ENCODE peak calls at places on chromosome 2, in nine cellular contexts. One of them, this sample, is unnamed.

GRCh38 chr2:184780944-184781343 is 182.6 kb downstream of the ZNF804A start:
- DNase-seq in gastrocnemius medialis: no peak
- DNase-seq in NB4: no peak
- DNase-seq in cardiac muscle cell: peak; percentile 1
- DNase-seq in HFF-Myc: no peak
- DNase-seq in uterus: no peak
- DNase-seq in A549: no peak
- DNase-seq in PC-9: no peak
- DNase-seq in coronary artery: no peak
- DNase-seq in this sample: no peak

GRCh38 chr2:163553601-163554000 is 182.2 kb downstream of the FIGN start:
- DNase-seq in gastrocnemius medialis: no peak
- DNase-seq in NB4: no peak
- DNase-seq in cardiac muscle cell: no peak
- DNase-seq in HFF-Myc: peak; percentile 42
- DNase-seq in uterus: no peak
- DNase-seq in A549: no peak
- DNase-seq in PC-9: no peak
- DNase-seq in coronary artery: no peak
- DNase-seq in this sample: no peak

GRCh38 chr2:200702646-200703118 is 109.0 kb upstream of the BZW1 start:
- DNase-seq in gastrocnemius medialis: no peak
- DNase-seq in NB4: no peak
- DNase-seq in cardiac muscle cell: no peak
- DNase-seq in HFF-Myc: no peak
- DNase-seq in uterus: no peak
- DNase-seq in A549: no peak
- DNase-seq in PC-9: no peak
- DNase-seq in coronary artery: no peak
- DNase-seq in this sample: no peak

GRCh38 chr2:18178736-18179349 is 300.4 kb downstream of the KCNS3 start:
- DNase-seq in gastrocnemius medialis: no peak
- DNase-seq in NB4: peak; percentile 76
- DNase-seq in cardiac muscle cell: peak; percentile 71
- DNase-seq in HFF-Myc: peak; percentile 16
- DNase-seq in uterus: no peak
- DNase-seq in A549: peak; percentile 16
- DNase-seq in PC-9: no peak
- DNase-seq in coronary artery: no peak
- DNase-seq in this sample: peak; percentile 42

GRCh38 chr2:112290098-112290497 is 14.7 kb downstream of the ZC3H6 start:
- DNase-seq in gastrocnemius medialis: no peak
- DNase-seq in NB4: no peak
- DNase-seq in cardiac muscle cell: no peak
- DNase-seq in HFF-Myc: no peak
- DNase-seq in uterus: no peak
- DNase-seq in A549: no peak
- DNase-seq in PC-9: no peak
- DNase-seq in coronary artery: no peak
- DNase-seq in this sample: no peak

GRCh38 chr2:102119255-102119654 is 23.3 kb upstream of the IL1R1 start:
- DNase-seq in gastrocnemius medialis: no peak
- DNase-seq in NB4: no peak
- DNase-seq in cardiac muscle cell: peak; percentile 69
- DNase-seq in HFF-Myc: no peak
- DNase-seq in uterus: no peak
- DNase-seq in A549: no peak
- DNase-seq in PC-9: no peak
- DNase-seq in coronary artery: no peak
- DNase-seq in this sample: no peak

GRCh38 chr2:12501469-12502147 is 215.1 kb upstream of the TRIB2 start:
- DNase-seq in gastrocnemius medialis: peak; percentile 21
- DNase-seq in NB4: peak; percentile 65
- DNase-seq in cardiac muscle cell: no peak
- DNase-seq in HFF-Myc: no peak
- DNase-seq in uterus: peak; percentile 63
- DNase-seq in A549: no peak
- DNase-seq in PC-9: no peak
- DNase-seq in coronary artery: no peak
- DNase-seq in this sample: no peak

GRCh38 chr2:190628651-190629378 is 20.1 kb upstream of the NAB1 start:
- DNase-seq in gastrocnemius medialis: no peak
- DNase-seq in NB4: no peak
- DNase-seq in cardiac muscle cell: no peak
- DNase-seq in HFF-Myc: no peak
- DNase-seq in uterus: no peak
- DNase-seq in A549: no peak
- DNase-seq in PC-9: no peak
- DNase-seq in coronary artery: no peak
- DNase-seq in this sample: no peak

GRCh38 chr2:119083416-119083815 is 75.1 kb downstream of the C1QL2 start:
- DNase-seq in gastrocnemius medialis: no peak
- DNase-seq in NB4: no peak
- DNase-seq in cardiac muscle cell: no peak
- DNase-seq in HFF-Myc: no peak
- DNase-seq in uterus: no peak
- DNase-seq in A549: no peak
- DNase-seq in PC-9: no peak
- DNase-seq in coronary artery: no peak
- DNase-seq in this sample: no peak

GRCh38 chr2:240620859-240621258 is 4.4 kb upstream of the GPR35 start:
- DNase-seq in gastrocnemius medialis: no peak
- DNase-seq in NB4: no peak
- DNase-seq in cardiac muscle cell: no peak
- DNase-seq in HFF-Myc: no peak
- DNase-seq in uterus: no peak
- DNase-seq in A549: no peak
- DNase-seq in PC-9: no peak
- DNase-seq in coronary artery: no peak
- DNase-seq in this sample: no peak

GRCh38 chr2:147049888-147050446 is 794.9 kb upstream of the ACVR2A start:
- DNase-seq in gastrocnemius medialis: no peak
- DNase-seq in NB4: no peak
- DNase-seq in cardiac muscle cell: no peak
- DNase-seq in HFF-Myc: no peak
- DNase-seq in uterus: no peak
- DNase-seq in A549: no peak
- DNase-seq in PC-9: no peak
- DNase-seq in coronary artery: no peak
- DNase-seq in this sample: no peak

GRCh38 chr2:32836961-32837360 is 109.8 kb upstream of the LTBP1 start:
- DNase-seq in gastrocnemius medialis: no peak
- DNase-seq in NB4: no peak
- DNase-seq in cardiac muscle cell: no peak
- DNase-seq in HFF-Myc: no peak
- DNase-seq in uterus: no peak
- DNase-seq in A549: no peak
- DNase-seq in PC-9: no peak
- DNase-seq in coronary artery: no peak
- DNase-seq in this sample: no peak

GRCh38 chr2:183260527-183260926 is 136.3 kb downstream of the NUP35 start:
- DNase-seq in gastrocnemius medialis: no peak
- DNase-seq in NB4: no peak
- DNase-seq in cardiac muscle cell: no peak
- DNase-seq in HFF-Myc: no peak
- DNase-seq in uterus: no peak
- DNase-seq in A549: no peak
- DNase-seq in PC-9: no peak
- DNase-seq in coronary artery: no peak
- DNase-seq in this sample: no peak

GRCh38 chr2:189702071-189702470 is 27.6 kb downstream of the ANKAR start:
- DNase-seq in gastrocnemius medialis: no peak
- DNase-seq in NB4: peak; percentile 27
- DNase-seq in cardiac muscle cell: no peak
- DNase-seq in HFF-Myc: no peak
- DNase-seq in uterus: no peak
- DNase-seq in A549: no peak
- DNase-seq in PC-9: no peak
- DNase-seq in coronary artery: no peak
- DNase-seq in this sample: no peak

GRCh38 chr2:67463810-67464209 is 66.7 kb downstream of the ETAA1 start:
- DNase-seq in gastrocnemius medialis: peak; percentile 15
- DNase-seq in NB4: no peak
- DNase-seq in cardiac muscle cell: no peak
- DNase-seq in HFF-Myc: no peak
- DNase-seq in uterus: no peak
- DNase-seq in A549: no peak
- DNase-seq in PC-9: peak; percentile 98
- DNase-seq in coronary artery: no peak
- DNase-seq in this sample: no peak

GRCh38 chr2:230258483-230258882 is 32.9 kb downstream of the SP140 start:
- DNase-seq in gastrocnemius medialis: no peak
- DNase-seq in NB4: no peak
- DNase-seq in cardiac muscle cell: no peak
- DNase-seq in HFF-Myc: no peak
- DNase-seq in uterus: no peak
- DNase-seq in A549: no peak
- DNase-seq in PC-9: no peak
- DNase-seq in coronary artery: no peak
- DNase-seq in this sample: no peak

GRCh38 chr2:26088038-26088643 is 54.3 kb downstream of the RAB10 start:
- DNase-seq in gastrocnemius medialis: no peak
- DNase-seq in NB4: peak; percentile 64
- DNase-seq in cardiac muscle cell: peak; percentile 44
- DNase-seq in HFF-Myc: no peak
- DNase-seq in uterus: no peak
- DNase-seq in A549: peak; percentile 51
- DNase-seq in PC-9: no peak
- DNase-seq in coronary artery: no peak
- DNase-seq in this sample: no peak

GRCh38 chr2:46814562-46814961 is 101.0 kb downstream of the MCFD2 start:
- DNase-seq in gastrocnemius medialis: no peak
- DNase-seq in NB4: no peak
- DNase-seq in cardiac muscle cell: no peak
- DNase-seq in HFF-Myc: no peak
- DNase-seq in uterus: no peak
- DNase-seq in A549: no peak
- DNase-seq in PC-9: no peak
- DNase-seq in coronary artery: no peak
- DNase-seq in this sample: no peak

GRCh38 chr2:46813680-46814079 is 101.9 kb downstream of the MCFD2 start:
- DNase-seq in gastrocnemius medialis: no peak
- DNase-seq in NB4: no peak
- DNase-seq in cardiac muscle cell: no peak
- DNase-seq in HFF-Myc: no peak
- DNase-seq in uterus: no peak
- DNase-seq in A549: no peak
- DNase-seq in PC-9: no peak
- DNase-seq in coronary artery: no peak
- DNase-seq in this sample: no peak

GRCh38 chr2:46816151-46816845 is 99.3 kb downstream of the MCFD2 start:
- DNase-seq in gastrocnemius medialis: no peak
- DNase-seq in NB4: no peak
- DNase-seq in cardiac muscle cell: no peak
- DNase-seq in HFF-Myc: no peak
- DNase-seq in uterus: no peak
- DNase-seq in A549: no peak
- DNase-seq in PC-9: no peak
- DNase-seq in coronary artery: no peak
- DNase-seq in this sample: no peak

GRCh38 chr2:46814160-46814559 is 101.4 kb downstream of the MCFD2 start:
- DNase-seq in gastrocnemius medialis: peak; percentile 44
- DNase-seq in NB4: no peak
- DNase-seq in cardiac muscle cell: peak; percentile 98
- DNase-seq in HFF-Myc: no peak
- DNase-seq in uterus: peak; percentile 91
- DNase-seq in A549: no peak
- DNase-seq in PC-9: no peak
- DNase-seq in coronary artery: peak; percentile 85
- DNase-seq in this sample: no peak

GRCh38 chr2:46815121-46815802 is 100.3 kb downstream of the MCFD2 start:
- DNase-seq in gastrocnemius medialis: no peak
- DNase-seq in NB4: peak; percentile 58
- DNase-seq in cardiac muscle cell: no peak
- DNase-seq in HFF-Myc: no peak
- DNase-seq in uterus: no peak
- DNase-seq in A549: no peak
- DNase-seq in PC-9: no peak
- DNase-seq in coronary artery: no peak
- DNase-seq in this sample: no peak
- TF ChIP-seq CTCF in gastrocnemius medialis: no peak
- TF ChIP-seq CTCF in NB4: peak; percentile 16
- TF ChIP-seq CTCF in cardiac muscle cell: no peak
- TF ChIP-seq CTCF in HFF-Myc: no peak
- TF ChIP-seq CTCF in uterus: no peak
- TF ChIP-seq CTCF in A549: no peak
- TF ChIP-seq CTCF in PC-9: no peak
- TF ChIP-seq CTCF in coronary artery: no peak
- TF ChIP-seq CTCF in this sample: no peak

GRCh38 chr2:41400057-41400665 is 647.7 kb upstream of the PKDCC start:
- DNase-seq in gastrocnemius medialis: no peak
- DNase-seq in NB4: peak; percentile 37
- DNase-seq in cardiac muscle cell: peak; percentile 32
- DNase-seq in HFF-Myc: no peak
- DNase-seq in uterus: no peak
- DNase-seq in A549: no peak
- DNase-seq in PC-9: no peak
- DNase-seq in coronary artery: no peak
- DNase-seq in this sample: peak; percentile 16
- TF ChIP-seq CTCF in gastrocnemius medialis: no peak
- TF ChIP-seq CTCF in NB4: peak; percentile 26
- TF ChIP-seq CTCF in cardiac muscle cell: peak; percentile 30
- TF ChIP-seq CTCF in HFF-Myc: peak; percentile 20
- TF ChIP-seq CTCF in uterus: no peak
- TF ChIP-seq CTCF in A549: peak; percentile 28
- TF ChIP-seq CTCF in PC-9: peak; percentile 40
- TF ChIP-seq CTCF in coronary artery: no peak
- TF ChIP-seq CTCF in this sample: peak; percentile 54

GRCh38 chr2:195342105-195342504 is 314.9 kb upstream of the SLC39A10 start:
- DNase-seq in gastrocnemius medialis: no peak
- DNase-seq in NB4: no peak
- DNase-seq in cardiac muscle cell: no peak
- DNase-seq in HFF-Myc: no peak
- DNase-seq in uterus: no peak
- DNase-seq in A549: no peak
- DNase-seq in PC-9: no peak
- DNase-seq in coronary artery: no peak
- DNase-seq in this sample: no peak
- TF ChIP-seq CTCF in gastrocnemius medialis: no peak
- TF ChIP-seq CTCF in NB4: no peak
- TF ChIP-seq CTCF in cardiac muscle cell: no peak
- TF ChIP-seq CTCF in HFF-Myc: no peak
- TF ChIP-seq CTCF in uterus: no peak
- TF ChIP-seq CTCF in A549: no peak
- TF ChIP-seq CTCF in PC-9: no peak
- TF ChIP-seq CTCF in coronary artery: no peak
- TF ChIP-seq CTCF in this sample: no peak

DNA sequence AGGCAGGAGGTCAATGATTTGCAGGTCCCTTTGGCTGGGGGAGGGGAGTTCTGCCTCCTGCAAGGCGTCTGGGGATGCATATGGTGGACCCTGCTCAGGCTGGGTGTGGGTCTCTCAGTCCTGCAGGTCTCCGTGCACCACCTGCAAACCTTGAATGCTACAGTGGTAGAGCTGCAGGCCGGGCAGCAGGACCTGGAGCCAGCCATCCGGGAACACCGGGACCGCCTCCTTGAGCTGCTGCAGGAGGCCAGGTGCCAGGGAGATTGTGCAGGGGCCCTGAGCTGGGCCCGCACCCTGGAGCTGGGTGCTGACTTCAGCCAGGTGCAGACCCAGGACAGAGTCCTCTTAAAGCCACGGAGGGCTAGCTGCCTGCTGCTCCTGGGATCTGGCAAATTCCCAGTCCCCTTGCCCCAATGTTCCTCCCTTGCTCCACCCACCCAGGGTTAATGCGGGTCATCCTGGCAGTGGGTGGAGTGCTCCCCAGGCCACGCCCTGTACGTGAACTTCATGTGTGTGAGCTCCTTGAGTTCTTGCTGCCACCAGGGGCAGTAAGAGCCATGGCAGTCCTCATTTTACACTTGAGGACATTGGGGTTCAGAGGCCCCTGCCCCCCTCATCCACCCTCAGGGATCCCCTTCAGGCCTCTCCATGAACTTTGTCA is 3.1 kb downstream of the PROM2 start:
- DNase-seq in gastrocnemius medialis: no peak
- DNase-seq in NB4: no peak
- DNase-seq in cardiac muscle cell: peak; percentile 9
- DNase-seq in HFF-Myc: no peak
- DNase-seq in uterus: no peak
- DNase-seq in A549: no peak
- DNase-seq in PC-9: peak; percentile 90
- DNase-seq in coronary artery: no peak
- DNase-seq in this sample: no peak
- TF ChIP-seq CTCF in gastrocnemius medialis: no peak
- TF ChIP-seq CTCF in NB4: no peak
- TF ChIP-seq CTCF in cardiac muscle cell: no peak
- TF ChIP-seq CTCF in HFF-Myc: no peak
- TF ChIP-seq CTCF in uterus: no peak
- TF ChIP-seq CTCF in A549: no peak
- TF ChIP-seq CTCF in PC-9: peak; percentile 76
- TF ChIP-seq CTCF in coronary artery: no peak
- TF ChIP-seq CTCF in this sample: no peak

This sample was measured in neural crest cell.